ENCODE peak calls at places on chromosomes 2 and 18, in five cellular contexts. A is cerebellum, Q is omental fat pad, R is GM03348, G is H4. T is an unnamed sample.

GRCh38 chr2:147364597-147364996 is 480.2 kb upstream of the ACVR2A start:
- DNase-seq in A (no peak), Q (no peak), R (no peak), G (peak; percentile 29), T (no peak)

GRCh38 chr2:191864623-191865521 is 18.0 kb upstream of the CAVIN2 start:
- DNase-seq in A (no peak), Q (no peak), R (no peak), G (no peak), T (peak; percentile 35)

GRCh38 chr2:39379643-39380524 is 57.2 kb downstream of the MAP4K3 start:
- DNase-seq in A (peak; percentile 63), Q (no peak), R (peak; percentile 54), G (peak; percentile 56), T (peak; percentile 14)

GRCh38 chr18:21129586-21130216 is 18.1 kb upstream of the ROCK1 start:
- DNase-seq in A (no peak), Q (no peak), R (peak; percentile 61), G (no peak), T (no peak)

GRCh38 chr2:9844581-9844980 is 1.3 kb downstream of the TAF1B start:
- DNase-seq in A (no peak), Q (no peak), R (peak; percentile 33), G (no peak), T (no peak)

GRCh38 chr2:185793532-185794073 is 55.0 kb downstream of the FSIP2 start:
- DNase-seq in A (no peak), Q (no peak), R (no peak), G (no peak), T (no peak)

GRCh38 chr2:46095821-46096220 is 201.4 kb upstream of the EPAS1 start:
- DNase-seq in A (no peak), Q (no peak), R (no peak), G (no peak), T (no peak)

GRCh38 chr2:69798466-69798908 is 31.0 kb upstream of the GMCL1 start:
- DNase-seq in A (no peak), Q (no peak), R (peak; percentile 23), G (no peak), T (no peak)

GRCh38 chr18:54254265-54254758 is 15.0 kb upstream of the POLI start:
- DNase-seq in A (no peak), Q (no peak), R (peak; percentile 13), G (no peak), T (peak; percentile 11)

GRCh38 chr2:36461039-36461681 is 105.6 kb downstream of the CRIM1 start:
- DNase-seq in A (no peak), Q (no peak), R (peak; percentile 60), G (peak; percentile 39), T (no peak)

GRCh38 chr18:62846334-62846733 is 131.0 kb downstream of the PHLPP1 start:
- DNase-seq in A (no peak), Q (no peak), R (no peak), G (no peak), T (no peak)

GRCh38 chr2:21229302-21229701 is 105.5 kb downstream of the TDRD15 start:
- DNase-seq in A (no peak), Q (no peak), R (no peak), G (no peak), T (no peak)

GRCh38 chr2:237154894-237155851 is 69.5 kb downstream of the COPS8 start:
- DNase-seq in A (no peak), Q (no peak), R (no peak), G (no peak), T (no peak)

GRCh38 chr2:55934337-55934736 is 10.8 kb upstream of the EFEMP1 start:
- DNase-seq in A (no peak), Q (no peak), R (no peak), G (no peak), T (no peak)

GRCh38 chr2:70921839-70922590 is 13.7 kb upstream of the ATP6V1B1 start:
- DNase-seq in A (no peak), Q (no peak), R (no peak), G (no peak), T (peak; percentile 93)